ENCODE peak calls at places on chromosomes 6 and 20, in nine cellular contexts. A is BJ, S is sigmoid colon, T is A549, U is adrenal gland, Y is thyroid gland, J is neural crest cell, V is cardiac fibroblast, N is prostate gland. M is an unnamed sample.

GRCh38 chr6:39543117-39543516 is 182.1 kb downstream of the KIF6 start:
- DNase-seq in S (peak), A (no peak), Y (peak), T (no peak), N (no peak), J (no peak), U (no peak), V (no peak), M (no peak)

GRCh38 chr6:166017032-166017635 is 150.5 kb downstream of the TBXT start:
- DNase-seq in N (no peak), S (no peak), A (no peak), J (no peak), U (no peak), Y (no peak), V (no peak), T (no peak), M (no peak)

GRCh38 chr6:142900467-142900961 is 44.5 kb downstream of the HIVEP2 start:
- DNase-seq in Y (no peak), U (no peak), T (no peak), N (no peak), J (no peak), A (no peak), V (peak), S (no peak), M (no peak)

GRCh38 chr6:44556046-44556445 is 168.5 kb downstream of the CDC5L start:
- DNase-seq in J (no peak), U (no peak), Y (peak), V (no peak), T (no peak), A (no peak), S (no peak), N (no peak), M (no peak)

GRCh38 chr6:11604215-11604614 is 66.7 kb downstream of the TMEM170B start:
- DNase-seq in Y (no peak), T (no peak), V (no peak), U (no peak), N (no peak), S (no peak), A (no peak), J (no peak), M (no peak)

GRCh38 chr20:20366896-20367680 is 816 bp upstream of the INSM1 start:
- DNase-seq in J (peak), N (no peak), U (no peak), T (no peak), Y (no peak), V (peak), A (no peak), S (no peak), M (no peak)

GRCh38 chr20:1782181-1782580 is 113.0 kb upstream of the SIRPA start:
- DNase-seq in A (no peak), U (no peak), N (no peak), T (no peak), S (no peak), V (no peak), J (no peak), Y (no peak), M (no peak)

GRCh38 chr6:170292778-170293164 is 1.9 kb upstream of the DLL1 start:
- DNase-seq in T (peak), A (no peak), U (no peak), Y (no peak), V (no peak), S (peak), N (no peak), J (no peak), M (no peak)

GRCh38 chr6:125046107-125046925 is 84.1 kb downstream of the RNF217 start:
- DNase-seq in V (no peak), Y (no peak), N (peak), U (no peak), A (peak), S (no peak), T (no peak), J (no peak), M (no peak)

GRCh38 chr6:121504227-121504626 is 68.8 kb downstream of the GJA1 start:
- DNase-seq in A (no peak), U (no peak), V (peak), T (peak), S (no peak), J (no peak), Y (no peak), N (peak), M (no peak)

GRCh38 chr20:25237610-25238318 is 10.1 kb upstream of the PYGB start:
- DNase-seq in S (peak), V (peak), U (no peak), N (peak), A (peak), J (no peak), T (peak), Y (no peak), M (no peak)

GRCh38 chr6:158771399-158772158 is 47.6 kb downstream of the EZR start:
- DNase-seq in U (no peak), T (no peak), Y (no peak), V (no peak), J (no peak), N (no peak), A (no peak), S (no peak), M (no peak)

GRCh38 chr6:11682525-11682924 is 96.1 kb downstream of the ADTRP start:
- DNase-seq in A (no peak), T (no peak), S (no peak), J (no peak), U (no peak), N (no peak), V (peak), Y (no peak), M (no peak)

GRCh38 chr6:131059486-131059885 is 3.6 kb downstream of the EPB41L2 start:
- DNase-seq in J (no peak), S (no peak), V (peak), A (no peak), Y (no peak), U (no peak), N (no peak), T (peak), M (no peak)

GRCh38 chr6:7769702-7770101 is 43.8 kb downstream of the BMP6 start:
- DNase-seq in V (peak), J (no peak), T (peak), A (no peak), Y (no peak), S (no peak), N (no peak), U (no peak), M (no peak)

GRCh38 chr20:8315639-8316573 is 183.8 kb downstream of the PLCB1 start:
- DNase-seq in V (no peak), S (no peak), A (no peak), N (no peak), Y (no peak), T (no peak), J (no peak), U (no peak), M (no peak)

GRCh38 chr20:57393321-57394086 is 2.3 kb downstream of the RBM38 start:
- DNase-seq in A (no peak), J (no peak), N (no peak), S (peak), U (no peak), V (no peak), T (no peak), Y (no peak), M (no peak)

GRCh38 chr6:49328051-49328450 is 135.0 kb downstream of the MMUT start:
- DNase-seq in U (no peak), J (no peak), Y (no peak), S (no peak), N (no peak), T (no peak), V (peak), A (no peak), M (no peak)

GRCh38 chr6:132228894-132229293 is 172.4 kb downstream of the MOXD1 start:
- DNase-seq in A (peak), U (no peak), Y (no peak), S (no peak), T (no peak), V (no peak), J (no peak), N (no peak), M (no peak)

GRCh38 chr6:168182908-168183612 is 104.0 kb upstream of the FRMD1 start:
- DNase-seq in S (peak), J (no peak), A (no peak), U (no peak), V (no peak), N (no peak), T (no peak), Y (no peak), M (no peak)

GRCh38 chr20:55333798-55334197 is 671.5 kb downstream of the CBLN4 start:
- DNase-seq in T (no peak), S (no peak), J (no peak), U (no peak), V (no peak), N (no peak), Y (no peak), A (no peak), M (no peak)

GRCh38 chr6:119351005-119351394 is 1.4 kb upstream of the MAN1A1 start:
- DNase-seq in V (peak), S (no peak), A (no peak), T (no peak), Y (no peak), J (no peak), N (no peak), U (no peak), M (no peak)

GRCh38 chr6:37938909-37939308 is 119.4 kb downstream of the ZFAND3 start:
- DNase-seq in Y (no peak), S (no peak), V (peak), A (no peak), N (no peak), J (no peak), U (no peak), T (no peak), M (no peak)

GRCh38 chr6:152147269-152147668 is 339.8 kb downstream of the ESR1 start:
- DNase-seq in S (no peak), Y (no peak), J (no peak), A (no peak), U (no peak), T (no peak), N (no peak), V (no peak), M (no peak)

GRCh38 chr6:151729829-151730495 is 77.5 kb upstream of the ESR1 start:
- DNase-seq in U (no peak), V (no peak), A (no peak), T (no peak), J (no peak), Y (no peak), S (no peak), N (no peak), M (no peak)

GRCh38 chr6:51865176-51865575 is 222.2 kb downstream of the PKHD1 start:
- DNase-seq in V (no peak), J (no peak), T (no peak), S (no peak), Y (no peak), N (no peak), A (no peak), U (no peak), M (no peak)

GRCh38 chr6:169256061-169256460 is 2.4 kb upstream of the THBS2 start:
- DNase-seq in T (no peak), U (no peak), A (no peak), J (no peak), Y (no peak), V (no peak), N (no peak), S (no peak), M (no peak)

GRCh38 chr20:61442718-61443117 is 190.7 kb downstream of the CDH4 start:
- DNase-seq in Y (no peak), N (no peak), S (no peak), A (no peak), T (no peak), V (no peak), J (no peak), U (no peak), M (no peak)

GRCh38 chr20:3221398-3222226 is 12.3 kb downstream of the ITPA start:
- DNase-seq in U (no peak), A (no peak), V (no peak), J (no peak), T (no peak), S (no peak), N (no peak), Y (peak), M (no peak)

GRCh38 chr6:85641522-85641915 is 1.2 kb downstream of the SYNCRIP start:
- DNase-seq in N (no peak), S (no peak), Y (no peak), U (no peak), J (no peak), A (no peak), V (peak), T (no peak), M (no peak)

GRCh38 chr6:122400121-122400450 is 634 bp downstream of the HSF2 start:
- DNase-seq in N (no peak), A (no peak), S (no peak), U (no peak), J (peak), Y (no peak), V (peak), T (peak), M (no peak)

GRCh38 chr6:136927313-136927712 is 5.2 kb downstream of the SLC35D3 start:
- DNase-seq in N (no peak), T (peak), A (no peak), Y (no peak), S (no peak), J (no peak), V (peak), U (no peak), M (no peak)

GRCh38 chr6:32603888-32604287 is 14.2 kb upstream of the HLA-DRB1 start:
- DNase-seq in A (no peak), N (no peak), Y (no peak), V (no peak), J (no peak), S (no peak), U (no peak), T (no peak), M (no peak)

GRCh38 chr20:48332555-48332954 is 495.2 kb downstream of the PREX1 start:
- DNase-seq in Y (no peak), J (no peak), A (no peak), V (no peak), T (no peak), S (no peak), U (no peak), N (no peak), M (no peak)

GRCh38 chr20:14264869-14265268 is 72.5 kb downstream of the FLRT3 start:
- DNase-seq in N (no peak), J (no peak), A (no peak), U (no peak), V (peak), T (peak), S (no peak), Y (no peak), M (no peak)

GRCh38 chr6:139996253-139996834 is 621.9 kb upstream of the CITED2 start:
- DNase-seq in J (no peak), S (no peak), T (no peak), V (peak), N (no peak), U (no peak), Y (no peak), A (no peak), M (no peak)
- TF ChIP-seq CTCF in J (peak), S (no peak), T (no peak), V (no peak), N (no peak), U (no peak), Y (no peak), A (no peak), M (peak)

DNA sequence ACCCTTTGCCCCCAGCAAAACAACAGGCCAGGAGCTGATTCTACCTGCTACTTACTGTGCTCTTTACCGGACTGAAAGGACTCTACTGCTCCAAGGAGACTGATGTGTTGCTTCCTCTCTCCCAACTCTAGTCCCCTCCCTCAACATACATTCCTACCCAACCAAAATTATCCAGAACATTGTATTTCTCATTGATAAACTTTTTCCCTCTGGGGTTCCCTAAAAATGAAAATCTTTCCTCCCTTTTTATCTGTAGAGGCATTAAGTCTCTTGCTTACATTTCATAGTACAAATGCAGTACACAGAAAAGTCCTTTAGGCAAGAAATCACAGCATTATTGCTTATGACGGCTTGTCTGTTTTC is 940 bp upstream of the HS3ST5 start:
- DNase-seq in T (no peak), Y (no peak), S (no peak), J (no peak), A (no peak), N (no peak), U (no peak), V (no peak), M (no peak)
- TF ChIP-seq CTCF in T (no peak), Y (no peak), S (no peak), J (no peak), A (no peak), N (no peak), U (no peak), V (no peak), M (no peak)

GRCh38 chr20:60009826-60010616 is 51.8 kb downstream of the CDH26 start:
- DNase-seq in N (no peak), A (no peak), U (no peak), J (no peak), V (no peak), T (no peak), S (no peak), Y (no peak), M (no peak)
- TF ChIP-seq CTCF in N (no peak), A (peak), U (no peak), J (peak), V (no peak), T (no peak), S (no peak), Y (no peak), M (no peak)

GRCh38 chr20:33664085-33664761 is 2.1 kb downstream of the C20orf144 start:
- DNase-seq in Y (no peak), A (no peak), U (peak), V (no peak), J (no peak), N (no peak), T (no peak), S (peak), M (no peak)

GRCh38 chr20:33660685-33661058 is 1.5 kb upstream of the C20orf144 start:
- DNase-seq in S (no peak), Y (no peak), U (no peak), N (no peak), T (no peak), A (no peak), V (no peak), J (no peak), M (no peak)

GRCh38 chr20:33662172-33662571 is at the start of gene C20orf144:
- DNase-seq in A (no peak), N (no peak), S (no peak), U (no peak), V (no peak), Y (no peak), J (no peak), T (no peak), M (no peak)

GRCh38 chr20:33664762-33665144 is 2.0 kb upstream of the ACTL10 start:
- DNase-seq in Y (no peak), J (no peak), V (no peak), S (no peak), T (no peak), N (no peak), U (no peak), A (no peak), M (no peak)

GRCh38 chr20:33663161-33664084 is 1.3 kb downstream of the C20orf144 start:
- DNase-seq in V (peak), A (no peak), N (peak), S (peak), Y (peak), J (peak), U (peak), T (peak), M (peak)
- TF ChIP-seq CTCF in V (no peak), A (no peak), N (peak), S (no peak), Y (no peak), J (no peak), U (no peak), T (no peak), M (no peak)

GRCh38 chr20:54140927-54141566 is 32.7 kb downstream of the CYP24A1 start:
- DNase-seq in J (no peak), S (no peak), U (no peak), T (no peak), Y (no peak), A (no peak), N (no peak), V (peak), M (no peak)
- TF ChIP-seq CTCF in J (no peak), S (no peak), U (no peak), T (no peak), Y (no peak), A (no peak), N (no peak), V (no peak), M (no peak)